ENCODE peak calls at places on chromosomes 7 and 10, in four cellular contexts. C is activated B cell treated with CpG ODN at 0.5 μM for 24 hours, D is osteocyte, X is H9. G is an unnamed sample.

GRCh38 chr10:86969421-86970041 is 1.2 kb downstream of the ADIRF start:
- DNase-seq in D (peak; percentile 69), C (no peak), X (no peak), G (no peak)

GRCh38 chr10:90605506-90605905 is 252.3 kb downstream of the HTR7 start:
- DNase-seq in C (no peak), X (no peak), D (no peak), G (no peak)

GRCh38 chr7:155251831-155252230 is 45.8 kb upstream of the INSIG1 start:
- DNase-seq in X (no peak), D (no peak), C (no peak), G (no peak)

GRCh38 chr7:37336259-37336658 is 112.4 kb downstream of the ELMO1 start:
- DNase-seq in C (no peak), D (no peak), X (no peak), G (no peak)

GRCh38 chr10:77052592-77052991 is 585.0 kb downstream of the KCNMA1 start:
- DNase-seq in D (no peak), C (no peak), X (no peak), G (no peak)

GRCh38 chr10:53107711-53108110 is 335.1 kb upstream of the MBL2 start:
- DNase-seq in C (no peak), D (no peak), X (no peak), G (no peak)

GRCh38 chr10:132050191-132050590 is 15.6 kb upstream of the JAKMIP3 start:
- DNase-seq in D (no peak), X (no peak), C (no peak), G (no peak)

GRCh38 chr7:117165656-117166055 is 157.2 kb downstream of the WNT2 start:
- DNase-seq in C (no peak), X (no peak), D (no peak), G (no peak)

GRCh38 chr10:48258083-48258482 is 16.4 kb downstream of the FRMPD2 start:
- DNase-seq in D (no peak), X (no peak), C (no peak), G (no peak)

GRCh38 chr7:38682602-38683001 is 51.4 kb upstream of the AMPH start:
- DNase-seq in X (no peak), D (no peak), C (no peak), G (no peak)

GRCh38 chr10:100562806-100563293 is 27.1 kb downstream of the HIF1AN start:
- DNase-seq in X (peak; percentile 80), C (no peak), D (no peak), G (no peak)

GRCh38 chr7:74514131-74514591 is 60.5 kb downstream of the GTF2IRD1 start:
- DNase-seq in X (no peak), D (no peak), C (no peak), G (no peak)

GRCh38 chr10:1142596-1142995 is 86.4 kb downstream of the WDR37 start:
- DNase-seq in D (peak; percentile 48), C (no peak), X (no peak), G (no peak)

GRCh38 chr10:31578181-31578852 is 259.3 kb downstream of the ZEB1 start:
- DNase-seq in D (no peak), C (no peak), X (no peak), G (no peak)

GRCh38 chr10:73650537-73651331 is 5.1 kb downstream of the SYNPO2L start:
- DNase-seq in X (no peak), C (no peak), D (no peak), G (no peak)

GRCh38 chr7:80614911-80615310 is 23.5 kb upstream of the CD36 start:
- DNase-seq in D (no peak), X (no peak), C (no peak), G (no peak)

GRCh38 chr7:32890010-32890552 is 1.5 kb downstream of the KBTBD2 start:
- DNase-seq in D (no peak), X (no peak), C (no peak), G (no peak)

GRCh38 chr10:113589225-113589770 is 36.4 kb downstream of the HABP2 start:
- DNase-seq in C (no peak), X (no peak), D (no peak), G (no peak)

GRCh38 chr7:4788627-4789189 is 13.3 kb downstream of the AP5Z1 start:
- DNase-seq in D (no peak), C (no peak), X (no peak), G (no peak)

GRCh38 chr10:58511765-58512469 is 755 bp upstream of the BICC1 start:
- DNase-seq in D (no peak), X (peak; percentile 34), C (no peak), G (no peak)

GRCh38 chr10:133309111-133309719 is 501 bp downstream of the ZNF511 start:
- DNase-seq in C (peak; percentile 94), X (peak; percentile 94), D (peak; percentile 97), G (peak; percentile 94)

GRCh38 chr7:77419102-77419501 is 3.0 kb upstream of the GSAP start:
- DNase-seq in C (no peak), D (no peak), X (no peak), G (no peak)

GRCh38 chr10:101124933-101125332 is 6.2 kb upstream of the TLX1 start:
- DNase-seq in X (no peak), D (no peak), C (no peak), G (no peak)

GRCh38 chr10:43809211-43809930 is 160.7 kb upstream of the ZNF32 start:
- DNase-seq in D (no peak), X (no peak), C (no peak), G (no peak)

GRCh38 chr7:35036361-35037171 is 719 bp downstream of the DPY19L1 start:
- DNase-seq in C (peak; percentile 33), D (no peak), X (peak; percentile 64), G (no peak)

GRCh38 chr10:118045842-118046490 is 775 bp downstream of the RAB11FIP2 start:
- DNase-seq in C (no peak), D (peak; percentile 84), X (no peak), G (peak; percentile 34)

GRCh38 chr10:118045154-118045841 is 1.4 kb downstream of the RAB11FIP2 start:
- DNase-seq in C (no peak), X (no peak), D (no peak), G (no peak)

GRCh38 chr10:118042827-118043242 is 3.9 kb downstream of the RAB11FIP2 start:
- DNase-seq in X (no peak), D (no peak), C (no peak), G (no peak)

GRCh38 chr10:118047363-118047719 is 600 bp upstream of the RAB11FIP2 start:
- DNase-seq in C (no peak), X (no peak), D (peak; percentile 76), G (no peak)

DNA sequence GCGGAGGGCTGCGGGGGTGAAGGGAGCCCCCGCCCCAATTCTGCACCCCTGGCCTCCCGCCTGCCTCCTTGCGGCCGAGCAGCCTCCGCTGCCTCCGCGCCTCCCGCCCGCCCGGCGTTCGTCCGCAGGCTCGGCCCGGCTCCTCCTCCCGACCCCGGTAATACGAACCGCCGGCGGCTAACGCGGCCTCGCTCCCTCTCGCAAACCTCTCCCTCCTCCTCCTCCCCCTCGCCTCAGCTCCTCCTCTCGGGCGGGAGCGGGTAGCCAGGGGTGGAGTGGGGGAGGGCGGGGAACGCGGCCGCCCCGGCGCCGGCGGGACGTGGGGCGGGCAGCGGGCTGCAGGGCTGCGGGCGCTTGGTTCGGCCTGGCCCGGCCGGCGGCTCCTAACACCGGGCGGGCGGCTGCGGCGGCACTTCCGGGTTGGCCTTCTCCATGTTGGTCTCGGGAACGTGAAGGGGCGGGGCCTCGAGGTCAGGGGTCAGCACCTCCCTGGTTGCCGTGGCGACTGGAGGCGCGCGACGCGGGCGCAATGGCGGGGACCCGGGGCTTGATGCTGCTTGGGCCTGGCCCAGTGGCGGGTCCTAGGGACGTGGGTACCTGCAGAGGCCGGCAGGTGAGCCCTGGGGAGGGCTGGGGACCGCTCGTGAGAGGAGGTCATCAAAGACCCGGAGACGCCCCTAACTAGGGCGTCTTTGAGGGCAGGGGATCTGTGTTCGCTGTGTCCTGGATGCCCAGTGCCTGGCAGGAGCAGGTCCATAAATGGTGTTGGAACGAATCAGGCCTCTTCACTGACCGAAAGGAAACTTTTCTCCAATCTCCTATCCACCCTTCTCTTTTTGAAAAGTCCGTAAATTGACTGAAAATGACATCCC is at the start of gene RAB11FIP2:
- DNase-seq in X (peak; percentile 95), D (peak; percentile 97), C (peak; percentile 98), G (peak; percentile 96)
- TF ChIP-seq CTCF in X (peak; percentile 60), D (peak; percentile 47), C (no peak), G (no peak)

GRCh38 chr10:128174581-128175559 is 48.6 kb upstream of the MKI67 start:
- DNase-seq in X (no peak), D (no peak), C (no peak), G (no peak)

GRCh38 chr10:128173383-128173782 is 47.2 kb upstream of the MKI67 start:
- DNase-seq in X (no peak), D (no peak), C (no peak), G (no peak)

GRCh38 chr10:128172756-128173155 is 46.5 kb upstream of the MKI67 start:
- DNase-seq in X (no peak), D (no peak), C (no peak), G (no peak)

GRCh38 chr10:128180843-128181242 is 54.6 kb upstream of the MKI67 start:
- DNase-seq in C (no peak), D (no peak), X (no peak), G (no peak)

DNA sequence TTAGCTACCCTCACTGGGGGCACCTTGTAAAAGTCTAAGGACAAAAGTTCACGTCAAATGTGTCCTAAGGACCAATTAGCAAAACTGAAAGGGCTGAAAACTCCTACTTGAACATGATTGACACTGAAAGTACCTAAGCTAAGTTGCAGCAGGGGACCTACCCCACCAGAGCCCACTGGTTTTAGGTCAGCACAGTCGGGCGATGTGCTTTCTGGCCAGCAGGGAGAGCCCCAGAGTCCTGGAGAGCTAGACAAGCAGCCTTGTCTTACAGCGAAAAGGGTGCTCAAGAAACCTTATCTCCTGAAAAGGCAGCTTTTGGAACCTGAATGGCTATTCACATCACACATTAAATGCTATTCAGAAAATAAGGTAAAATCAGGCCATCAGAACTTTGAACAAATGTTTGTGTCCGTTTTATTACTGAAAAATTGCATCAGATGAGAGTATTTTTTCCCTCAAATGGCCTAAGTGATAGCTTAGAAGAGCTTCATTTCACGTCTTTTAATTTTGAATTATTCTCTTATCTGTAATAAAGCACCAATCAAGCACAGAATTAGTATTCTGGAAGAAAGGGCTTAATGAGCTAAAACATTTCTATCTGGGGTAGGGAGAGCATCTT is 52.2 kb upstream of the MKI67 start:
- DNase-seq in D (no peak), X (peak; percentile 82), C (no peak), G (no peak)
- TF ChIP-seq CTCF in D (peak; percentile 36), X (peak; percentile 80), C (no peak), G (no peak)

GRCh38 chr7:135550196-135550595 is 7.5 kb upstream of the NUP205 start:
- DNase-seq in C (no peak), X (no peak), D (no peak), G (no peak)
- TF ChIP-seq CTCF in C (no peak), X (no peak), D (no peak), G (no peak)

DNA sequence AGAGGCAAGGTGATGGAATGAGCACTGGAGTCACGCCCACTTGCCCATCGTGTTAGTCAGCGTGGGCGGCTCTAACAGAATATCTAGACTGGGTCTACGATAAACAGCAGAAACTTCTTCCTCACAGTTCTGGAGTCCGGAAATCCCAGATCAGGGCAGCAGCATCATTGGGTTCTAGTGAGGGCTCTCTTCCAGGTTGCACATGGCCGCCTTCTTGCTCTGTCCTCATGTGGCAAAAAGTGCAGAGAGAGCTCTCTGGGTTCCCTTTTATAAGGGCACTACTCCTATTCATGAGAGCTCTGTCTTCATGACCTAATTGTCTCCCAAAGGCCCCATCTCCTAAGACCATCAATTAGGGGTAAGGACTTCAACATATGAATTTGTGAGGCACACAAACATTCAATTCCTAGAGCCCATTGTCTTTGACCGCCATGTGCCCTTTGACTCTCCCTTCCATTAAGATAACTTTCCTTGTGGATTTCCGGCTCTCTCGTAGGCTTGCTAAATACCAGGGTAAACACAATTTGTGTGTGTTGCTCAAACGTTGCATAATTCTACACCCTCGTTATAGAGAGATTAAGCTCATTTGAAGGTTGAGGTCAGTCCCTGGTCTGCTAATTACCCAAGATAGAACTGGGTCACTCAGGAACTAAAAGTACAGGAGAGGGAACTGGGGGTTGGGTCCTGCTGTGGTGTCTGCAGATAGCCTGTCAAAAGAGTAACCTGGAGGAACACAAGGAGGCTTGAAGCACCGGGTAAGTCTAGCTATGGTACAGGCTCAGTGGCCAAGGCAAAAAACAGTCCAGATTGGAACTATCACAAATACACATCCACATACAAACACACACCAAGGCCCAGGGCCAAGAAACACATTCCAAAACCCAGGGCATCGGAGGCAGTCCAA is 28.7 kb upstream of the USP6NL start:
- DNase-seq in D (no peak), X (no peak), C (no peak), G (no peak)
- TF ChIP-seq CTCF in D (no peak), X (no peak), C (no peak), G (no peak)

G was measured in omental fat pad.